ENCODE peak calls at places on chromosomes 13 and 19, in eight cellular contexts. R is psoas muscle; B is CD4-positive, alpha-beta memory T cell; G is ovary; M is heart left ventricle; I is left ventricle myocardium inferior; V is tibial nerve; P is right lobe of liver. L is an unnamed sample. For H3K9me3 and H3K4me1, the result is how much of the 10 kb centered on the place peaks cover.

GRCh38 chr13:112923962-112924361 is 45.1 kb upstream of the MCF2L start:
- DNase-seq in M (no peak), R (no peak), I (no peak), B (no peak), G (no peak), P (no peak), V (no peak), L (no peak)

GRCh38 chr19:35727053-35727955 is 9.5 kb downstream of the KMT2B start:
- DNase-seq in I (no peak), R (no peak), G (no peak), M (no peak), B (no peak), V (no peak), P (peak), L (no peak)

GRCh38 chr13:99911965-99912566 is 59.5 kb downstream of the ZIC5 start:
- DNase-seq in P (no peak), G (no peak), V (no peak), B (no peak), M (no peak), R (no peak), I (no peak), L (no peak)

GRCh38 chr13:92833071-92833470 is 393.5 kb upstream of the GPC6 start:
- DNase-seq in V (no peak), G (no peak), I (no peak), R (no peak), P (no peak), M (no peak), B (no peak), L (no peak)

GRCh38 chr13:103694033-103694432 is 627.8 kb upstream of the SLC10A2 start:
- DNase-seq in B (no peak), R (no peak), M (no peak), I (no peak), P (no peak), V (no peak), G (no peak), L (no peak)

GRCh38 chr19:10404888-10405808 is 1.8 kb upstream of the CDC37 start:
- DNase-seq in B (no peak), P (no peak), I (no peak), G (no peak), M (no peak), V (no peak), R (no peak), L (no peak)

GRCh38 chr19:38869160-38869835 is 8.8 kb downstream of the RINL start:
- DNase-seq in B (no peak), P (peak), G (no peak), M (peak), R (no peak), I (no peak), V (no peak), L (no peak)

GRCh38 chr13:93262729-93263128 is 36.1 kb downstream of the GPC6 start:
- DNase-seq in P (no peak), R (no peak), M (no peak), G (no peak), B (no peak), I (no peak), V (no peak), L (no peak)

GRCh38 chr13:43422061-43422460 is 364.7 kb downstream of the ENOX1 start:
- DNase-seq in B (no peak), P (no peak), M (no peak), V (no peak), I (no peak), G (no peak), R (no peak), L (no peak)
- H3K9me3 ChIP-seq in B (under half), P (under half), M (under half), V (under half), I (under half), G (under half), R (under half), L (under half)

DNA sequence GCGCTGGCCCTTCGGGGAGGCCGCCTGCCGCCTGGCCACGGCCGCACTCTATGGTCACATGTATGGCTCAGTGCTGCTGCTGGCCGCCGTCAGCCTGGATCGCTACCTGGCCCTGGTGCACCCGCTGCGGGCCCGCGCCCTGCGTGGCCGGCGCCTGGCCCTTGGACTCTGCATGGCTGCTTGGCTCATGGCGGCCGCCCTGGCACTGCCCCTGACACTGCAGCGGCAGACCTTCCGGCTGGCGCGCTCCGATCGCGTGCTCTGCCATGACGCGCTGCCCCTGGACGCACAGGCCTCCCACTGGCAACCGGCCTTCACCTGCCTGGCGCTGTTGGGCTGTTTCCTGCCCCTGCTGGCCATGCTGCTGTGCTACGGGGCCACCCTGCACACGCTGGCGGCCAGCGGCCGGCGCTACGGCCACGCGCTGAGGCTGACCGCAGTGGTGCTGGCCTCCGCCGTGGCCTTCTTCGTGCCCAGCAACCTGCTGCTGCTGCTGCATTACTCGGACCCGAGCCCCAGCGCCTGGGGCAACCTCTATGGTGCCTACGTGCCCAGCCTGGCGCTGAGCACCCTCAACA is 1.2 kb downstream of the F2RL3 start:
- DNase-seq in G (no peak), B (no peak), P (no peak), I (no peak), R (no peak), M (no peak), V (no peak), L (no peak)
- H3K27ac ChIP-seq in G (no peak), B (no peak), P (no peak), I (peak), R (no peak), M (no peak), V (no peak), L (peak)

DNA sequence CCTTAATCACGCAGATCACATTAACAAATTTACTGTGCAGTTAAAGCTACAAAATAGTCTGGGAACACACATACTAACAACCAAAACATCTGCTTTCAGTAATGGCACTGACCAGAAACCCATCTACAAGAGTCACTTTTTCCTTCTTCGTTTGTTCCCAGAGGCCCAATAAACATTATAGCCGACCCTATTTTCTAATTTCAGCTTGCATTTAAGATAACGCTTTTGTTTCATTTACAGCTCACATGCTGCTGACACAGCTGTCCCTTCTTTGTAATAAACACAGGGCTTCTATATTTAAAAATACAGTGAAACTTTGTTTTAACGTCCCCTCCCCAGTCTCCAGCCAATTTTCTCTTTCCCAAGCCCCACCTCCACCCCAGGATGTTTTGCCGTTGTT is 1.8 kb upstream of the WBP4 start:
- DNase-seq in R (no peak), I (no peak), G (no peak), P (no peak), B (no peak), V (no peak), M (no peak), L (no peak)
- H3K4me1 ChIP-seq in R (half or more), I (half or more), G (under half), P (under half), B (half or more), V (half or more), M (half or more), L (half or more)

GRCh38 chr19:52069653-52070052 is 21.0 kb upstream of the ZNF432 start:
- DNase-seq in P (no peak), M (no peak), B (no peak), R (no peak), V (no peak), I (no peak), G (no peak), L (no peak)

GRCh38 chr19:52070496-52070895 is 21.9 kb upstream of the ZNF432 start:
- DNase-seq in P (no peak), I (no peak), M (no peak), G (no peak), V (no peak), B (no peak), R (no peak), L (no peak)

GRCh38 chr19:52065399-52065798 is 16.8 kb upstream of the ZNF432 start:
- DNase-seq in M (no peak), R (no peak), G (no peak), P (no peak), V (no peak), B (no peak), I (no peak), L (no peak)

GRCh38 chr19:52066258-52066866 is 17.7 kb upstream of the ZNF432 start:
- DNase-seq in G (no peak), B (no peak), M (no peak), P (no peak), I (no peak), R (no peak), V (no peak), L (no peak)
- H3K9me3 ChIP-seq in G (half or more), B (under half), M (under half), P (half or more), I (half or more), R (half or more), V (half or more), L (under half)

GRCh38 chr19:48613024-48613851 is 1.6 kb downstream of the FAM83E start:
- DNase-seq in G (no peak), V (no peak), M (no peak), I (no peak), B (no peak), P (peak), R (peak), L (no peak)
- H3K27ac ChIP-seq in G (no peak), V (no peak), M (no peak), I (no peak), B (no peak), P (no peak), R (peak), L (peak)

GRCh38 chr19:55643003-55643732 is at the start of gene ZNF581:
- DNase-seq in V (peak), B (peak), M (peak), I (peak), G (peak), P (peak), R (peak), L (peak)
- H3K4me1 ChIP-seq in V (under half), B (under half), M (half or more), I (half or more), G (under half), P (under half), R (under half), L (under half)

DNA sequence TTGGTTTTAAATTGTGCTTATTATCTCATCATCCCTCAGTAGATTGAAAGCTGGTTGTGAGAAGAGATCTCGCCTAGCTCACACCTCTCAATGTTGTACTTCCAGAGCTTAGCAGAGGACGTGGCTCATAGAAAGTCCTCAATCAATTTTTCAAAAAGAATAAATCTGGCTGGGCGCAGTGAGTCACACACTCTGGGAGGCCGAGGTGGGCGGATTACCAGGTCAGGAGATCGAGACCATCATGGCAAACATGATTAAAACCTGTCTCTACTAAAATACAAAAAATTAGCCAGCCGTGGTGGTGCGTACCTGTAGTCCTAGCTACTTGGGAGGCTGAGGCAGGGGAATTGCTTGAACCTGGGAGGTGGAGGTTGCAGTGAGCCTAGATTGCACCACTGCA is 4.7 kb upstream of the ASF1B start:
- DNase-seq in G (no peak), B (no peak), I (no peak), P (no peak), R (no peak), M (no peak), V (no peak), L (no peak)
- H3K9me3 ChIP-seq in G (under half), B (under half), I (under half), P (under half), R (under half), M (under half), V (under half), L (under half)

GRCh38 chr13:33722216-33722900 is 95.6 kb upstream of the RFC3 start:
- DNase-seq in P (no peak), R (no peak), G (no peak), B (no peak), I (no peak), M (no peak), V (no peak), L (no peak)
- H3K27ac ChIP-seq in P (peak), R (peak), G (peak), B (no peak), I (peak), M (peak), V (peak), L (peak)

DNA sequence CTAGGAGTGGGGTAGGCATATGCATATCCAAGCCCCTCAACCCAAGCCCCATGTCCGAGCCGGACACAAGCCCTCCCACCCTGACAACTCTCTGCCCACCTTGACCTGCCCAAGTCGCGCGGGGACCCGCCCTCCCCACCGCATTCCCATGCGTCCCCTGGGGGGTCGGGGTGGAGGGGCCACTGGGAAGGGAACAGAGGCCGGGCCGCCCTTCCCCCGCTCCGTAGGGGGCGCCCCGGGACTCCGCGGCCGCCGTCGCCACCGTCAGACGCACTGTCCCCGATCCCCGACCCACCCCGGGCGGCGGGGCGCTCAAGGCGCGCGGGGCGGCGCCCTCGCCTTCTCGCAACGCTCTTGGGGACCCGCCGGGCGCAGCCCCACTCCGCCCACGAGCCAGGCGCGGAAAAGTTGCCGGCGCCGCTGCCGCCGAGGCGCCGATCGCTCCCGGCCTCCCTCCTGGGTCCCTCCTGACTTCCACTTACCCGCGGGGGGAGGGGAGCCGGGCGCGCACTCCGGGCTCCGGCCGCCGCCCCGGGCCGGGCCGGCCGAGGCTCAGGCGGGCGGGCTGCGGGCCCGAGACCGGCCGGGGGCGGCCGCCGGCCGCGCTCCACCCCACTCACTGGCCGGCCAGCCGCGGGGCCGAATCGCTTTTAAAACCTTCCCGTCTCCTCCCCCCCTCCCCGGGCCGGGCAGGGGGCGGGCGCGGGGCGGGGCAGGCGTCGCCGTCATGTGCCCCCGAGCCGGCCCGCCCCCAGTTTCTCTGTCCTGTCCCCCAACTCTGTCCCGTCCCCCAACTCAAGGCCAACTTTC is 34.4 kb upstream of the NANOS3 start:
- DNase-seq in V (peak), B (peak), M (peak), R (peak), P (peak), I (peak), G (peak), L (peak)
- H3K4me1 ChIP-seq in V (half or more), B (half or more), M (under half), R (under half), P (under half), I (half or more), G (under half), L (under half)

GRCh38 chr19:50204811-50205675 is 1.6 kb downstream of the MYH14 start:
- DNase-seq in V (no peak), R (peak), G (peak), P (peak), B (no peak), M (peak), I (peak), L (no peak)
- H3K9me3 ChIP-seq in V (under half), R (under half), G (under half), P (under half), B (under half), M (under half), I (under half), L (under half)